ENCODE peak calls at places on chromosomes 4 and X, in eight cellular contexts. Y, I, K, X, R, P, V and S are unnamed samples.

GRCh38 chr4:173448103-173448502 is 49.2 kb upstream of the SCRG1 start:
- DNase-seq in Y (no peak), I (peak), K (peak), X (no peak), R (no peak), P (no peak), V (peak), S (peak)

GRCh38 chr4:156575430-156576073 is 396.0 kb downstream of the PDGFC start:
- DNase-seq in Y (peak), I (peak), K (no peak), X (peak), R (no peak), P (no peak), V (no peak), S (peak)

GRCh38 chr4:151198748-151199147 is 78.2 kb upstream of the PRSS48 start:
- DNase-seq in Y (no peak), I (no peak), K (no peak), X (no peak), R (no peak), P (no peak), V (peak), S (no peak)

GRCh38 chr4:168885416-168885815 is 124.6 kb downstream of the CBR4 start:
- DNase-seq in Y (no peak), I (no peak), K (no peak), X (no peak), R (no peak), P (no peak), V (peak), S (no peak)

GRCh38 chr4:125784741-125785140 is 470.0 kb downstream of the FAT4 start:
- DNase-seq in Y (no peak), I (no peak), K (no peak), X (no peak), R (no peak), P (no peak), V (no peak), S (no peak)

GRCh38 chrX:45851434-45851991 is 650.8 kb upstream of the DIPK2B start:
- DNase-seq in Y (peak), I (peak), K (no peak), X (peak), R (peak), P (no peak), V (peak), S (no peak)

GRCh38 chr4:21205821-21206531 is 505.7 kb downstream of the PACRGL start:
- DNase-seq in Y (no peak), I (no peak), K (no peak), X (no peak), R (no peak), P (no peak), V (no peak), S (no peak)

GRCh38 chr4:183770900-183771299 is 111.8 kb downstream of the TRAPPC11 start:
- DNase-seq in Y (no peak), I (no peak), K (no peak), X (no peak), R (no peak), P (no peak), V (no peak), S (no peak)

GRCh38 chrX:153339662-153340061 is 5.7 kb downstream of the ZNF275 start:
- DNase-seq in Y (no peak), I (no peak), K (no peak), X (no peak), R (no peak), P (no peak), V (no peak), S (no peak)

GRCh38 chr4:53967971-53968370 is 96.4 kb downstream of the CHIC2 start:
- DNase-seq in Y (peak), I (no peak), K (no peak), X (no peak), R (no peak), P (no peak), V (no peak), S (no peak)

GRCh38 chrX:13658602-13659001 is 5.7 kb downstream of the TCEANC start:
- DNase-seq in Y (peak), I (peak), K (no peak), X (peak), R (no peak), P (peak), V (peak), S (no peak)

GRCh38 chrX:153780678-153781427 is at the start of gene SRPK3:
- DNase-seq in Y (no peak), I (peak), K (no peak), X (peak), R (peak), P (no peak), V (no peak), S (no peak)

GRCh38 chrX:51641421-51642021 is 22.8 kb upstream of the CENPVL3 start:
- DNase-seq in Y (peak), I (peak), K (peak), X (peak), R (no peak), P (peak), V (peak), S (peak)

GRCh38 chr4:14924945-14925344 is 77.3 kb upstream of the CPEB2 start:
- DNase-seq in Y (peak), I (no peak), K (no peak), X (no peak), R (no peak), P (no peak), V (no peak), S (no peak)

GRCh38 chrX:23870041-23870440 is 37.7 kb downstream of the APOO start:
- DNase-seq in Y (no peak), I (no peak), K (no peak), X (no peak), R (no peak), P (no peak), V (no peak), S (no peak)

GRCh38 chr4:79626102-79626501 is 218.1 kb upstream of the GK2 start:
- DNase-seq in Y (no peak), I (no peak), K (no peak), X (no peak), R (no peak), P (no peak), V (no peak), S (no peak)

GRCh38 chr4:40963912-40964478 is 214.2 kb downstream of the NSUN7 start:
- DNase-seq in Y (peak), I (peak), K (no peak), X (no peak), R (no peak), P (no peak), V (peak), S (peak)

GRCh38 chr4:90495936-90496335 is 368.7 kb downstream of the CCSER1 start:
- DNase-seq in Y (no peak), I (no peak), K (no peak), X (no peak), R (no peak), P (no peak), V (no peak), S (no peak)

GRCh38 chr4:151204925-151205524 is 71.9 kb upstream of the PRSS48 start:
- DNase-seq in Y (no peak), I (no peak), K (no peak), X (no peak), R (no peak), P (no peak), V (peak), S (no peak)

GRCh38 chr4:174266416-174266815 is 17.1 kb downstream of the FBXO8 start:
- DNase-seq in Y (no peak), I (no peak), K (no peak), X (no peak), R (no peak), P (no peak), V (no peak), S (no peak)

GRCh38 chr4:73606465-73606974 is 13.7 kb downstream of the RASSF6 start:
- DNase-seq in Y (peak), I (no peak), K (no peak), X (no peak), R (no peak), P (peak), V (no peak), S (no peak)

GRCh38 chr4:14552119-14552518 is 450.2 kb upstream of the CPEB2 start:
- DNase-seq in Y (no peak), I (no peak), K (no peak), X (no peak), R (no peak), P (no peak), V (no peak), S (no peak)

GRCh38 chrX:42536286-42536685 is 241.7 kb downstream of the PPP1R2C start:
- DNase-seq in Y (no peak), I (no peak), K (no peak), X (no peak), R (no peak), P (no peak), V (no peak), S (no peak)

GRCh38 chr4:74665346-74665745 is 129.0 kb downstream of the BTC start:
- DNase-seq in Y (peak), I (no peak), K (no peak), X (no peak), R (no peak), P (no peak), V (no peak), S (no peak)

GRCh38 chr4:118947095-118947494 is 58.4 kb downstream of the SYNPO2 start:
- DNase-seq in Y (no peak), I (no peak), K (no peak), X (peak), R (no peak), P (no peak), V (no peak), S (no peak)

GRCh38 chrX:49727847-49728246 is 32.1 kb upstream of the PAGE1 start:
- DNase-seq in Y (no peak), I (no peak), K (no peak), X (no peak), R (no peak), P (no peak), V (no peak), S (no peak)

GRCh38 chr4:180455226-180455625 is 1788.0 kb upstream of the TENM3 start:
- DNase-seq in Y (peak), I (no peak), K (no peak), X (no peak), R (no peak), P (no peak), V (no peak), S (no peak)

GRCh38 chrX:101950581-101950980 is 18.8 kb upstream of the ZMAT1 start:
- DNase-seq in Y (no peak), I (no peak), K (no peak), X (no peak), R (no peak), P (no peak), V (no peak), S (no peak)

GRCh38 chr4:180153587-180153986 is 2089.6 kb upstream of the TENM3 start:
- DNase-seq in Y (no peak), I (no peak), K (no peak), X (no peak), R (no peak), P (no peak), V (no peak), S (no peak)

GRCh38 chrX:129637217-129638109 is 17.3 kb downstream of the APLN start:
- DNase-seq in Y (peak), I (peak), K (peak), X (peak), R (peak), P (peak), V (peak), S (no peak)

GRCh38 chr4:138851626-138852443 is 163.7 kb upstream of the NOCT start:
- DNase-seq in Y (peak), I (peak), K (no peak), X (no peak), R (no peak), P (no peak), V (peak), S (peak)

GRCh38 chrX:39645059-39645895 is 452.5 kb downstream of the BCOR start:
- DNase-seq in Y (peak), I (peak), K (peak), X (peak), R (peak), P (no peak), V (peak), S (peak)

GRCh38 chr4:184401397-184402171 is 72.8 kb downstream of the IRF2 start:
- DNase-seq in Y (no peak), I (peak), K (no peak), X (no peak), R (no peak), P (no peak), V (no peak), S (peak)

GRCh38 chrX:79140731-79141130 is 3.8 kb upstream of the GPR174 start:
- DNase-seq in Y (no peak), I (no peak), K (no peak), X (no peak), R (no peak), P (no peak), V (no peak), S (no peak)

GRCh38 chr4:18202510-18202909 is 181.0 kb upstream of the LCORL start:
- DNase-seq in Y (no peak), I (no peak), K (no peak), X (no peak), R (no peak), P (no peak), V (no peak), S (no peak)

GRCh38 chr4:1570291-1571164 is 113.6 kb downstream of the FAM53A start:
- DNase-seq in Y (no peak), I (no peak), K (no peak), X (no peak), R (peak), P (no peak), V (no peak), S (no peak)

GRCh38 chr4:153763404-153763803 is 3.6 kb upstream of the RNF175 start:
- DNase-seq in Y (no peak), I (no peak), K (no peak), X (peak), R (no peak), P (peak), V (no peak), S (no peak)

GRCh38 chr4:75325316-75325715 is 188.9 kb downstream of the RCHY1 start:
- DNase-seq in Y (no peak), I (no peak), K (no peak), X (no peak), R (no peak), P (no peak), V (no peak), S (no peak)

DNA sequence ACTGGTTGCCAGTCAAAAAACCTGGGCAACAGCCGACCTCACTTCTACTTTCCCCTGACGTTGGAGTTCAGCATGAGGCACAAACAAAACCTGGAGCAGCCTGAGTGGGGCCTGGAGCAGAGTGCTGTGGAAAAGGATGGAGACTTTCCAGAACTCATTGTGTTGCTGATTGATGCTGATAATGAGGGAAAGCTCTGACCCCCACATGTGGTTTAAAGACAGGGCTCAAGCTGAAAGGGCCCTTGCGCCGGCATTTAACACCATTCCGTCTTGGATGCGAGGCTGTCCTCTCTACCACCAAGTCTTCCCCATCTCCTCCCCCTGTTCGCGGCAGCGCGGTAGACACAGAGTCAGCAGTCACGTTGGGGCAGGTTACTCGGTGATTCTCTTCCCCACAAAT is 630 bp downstream of the CCDC158 start:
- DNase-seq in Y (no peak), I (no peak), K (no peak), X (no peak), R (no peak), P (no peak), V (no peak), S (no peak)
- H3K4me3 ChIP-seq in Y (no peak), I (no peak), K (no peak), X (no peak), R (peak), P (no peak), V (peak), S (peak)

DNA sequence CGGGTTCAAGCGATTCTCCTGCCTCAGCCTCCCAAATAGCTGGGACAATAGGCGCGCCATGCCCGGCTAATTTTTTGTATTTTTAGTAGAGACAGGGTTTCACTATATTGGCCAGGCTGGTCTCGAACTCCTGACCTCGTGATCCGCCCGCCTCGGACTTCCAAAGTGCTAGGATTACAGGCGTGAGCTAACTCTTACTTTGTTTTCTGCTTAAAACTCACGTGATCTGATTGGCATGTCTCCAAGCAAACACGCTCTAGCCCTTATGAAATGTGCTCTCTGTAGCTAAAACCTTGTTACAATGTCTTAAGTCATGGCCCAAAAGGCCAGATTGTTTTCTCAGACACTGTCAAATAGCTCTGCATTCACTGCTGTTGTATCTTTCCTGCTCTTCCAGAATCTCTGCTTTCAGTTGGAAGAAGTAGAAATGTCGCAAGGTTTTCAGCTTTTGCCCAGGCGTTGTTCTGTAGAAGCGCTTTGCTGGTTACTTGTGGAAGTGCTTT is 39.7 kb upstream of the OGT start:
- DNase-seq in Y (no peak), I (no peak), K (no peak), X (peak), R (peak), P (no peak), V (peak), S (no peak)
- H3K4me3 ChIP-seq in Y (no peak), I (no peak), K (no peak), X (no peak), R (peak), P (no peak), V (no peak), S (no peak)

GRCh38 chr4:82415922-82416365 is 14.3 kb downstream of the HNRNPDL start:
- DNase-seq in Y (no peak), I (no peak), K (no peak), X (no peak), R (no peak), P (no peak), V (peak), S (no peak)
- H3K4me3 ChIP-seq in Y (no peak), I (no peak), K (no peak), X (no peak), R (no peak), P (no peak), V (peak), S (no peak)

DNA sequence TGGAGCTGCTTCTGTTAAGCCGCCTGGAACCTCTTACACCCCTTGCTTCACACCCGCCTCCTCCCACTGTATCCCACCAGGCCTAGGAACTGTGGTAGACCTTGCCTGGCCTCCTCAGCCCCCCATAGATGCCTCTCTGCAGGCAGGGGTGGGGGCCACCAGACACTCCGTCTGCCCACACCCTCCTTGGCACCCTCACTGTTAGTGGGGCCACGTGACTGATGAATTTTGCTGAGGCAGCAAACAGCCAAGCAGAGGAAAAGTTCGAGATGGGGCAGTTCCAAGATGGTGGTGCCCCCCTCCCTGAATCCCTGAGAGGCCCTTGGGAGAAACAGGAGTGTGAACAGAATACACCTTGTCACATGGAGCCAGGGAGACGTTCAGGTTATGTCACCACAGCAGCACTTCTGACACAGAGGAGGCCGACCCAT is 41.2 kb upstream of the C4orf50 start:
- DNase-seq in Y (no peak), I (no peak), K (no peak), X (no peak), R (no peak), P (no peak), V (no peak), S (no peak)
- H3K4me3 ChIP-seq in Y (no peak), I (no peak), K (no peak), X (no peak), R (no peak), P (no peak), V (no peak), S (no peak)

GRCh38 chr4:7747062-7747385 is 192.6 kb downstream of the AFAP1 start:
- DNase-seq in Y (no peak), I (no peak), K (no peak), X (no peak), R (no peak), P (no peak), V (no peak), S (no peak)
- H3K4me3 ChIP-seq in Y (no peak), I (no peak), K (no peak), X (no peak), R (no peak), P (no peak), V (no peak), S (no peak)

DNA sequence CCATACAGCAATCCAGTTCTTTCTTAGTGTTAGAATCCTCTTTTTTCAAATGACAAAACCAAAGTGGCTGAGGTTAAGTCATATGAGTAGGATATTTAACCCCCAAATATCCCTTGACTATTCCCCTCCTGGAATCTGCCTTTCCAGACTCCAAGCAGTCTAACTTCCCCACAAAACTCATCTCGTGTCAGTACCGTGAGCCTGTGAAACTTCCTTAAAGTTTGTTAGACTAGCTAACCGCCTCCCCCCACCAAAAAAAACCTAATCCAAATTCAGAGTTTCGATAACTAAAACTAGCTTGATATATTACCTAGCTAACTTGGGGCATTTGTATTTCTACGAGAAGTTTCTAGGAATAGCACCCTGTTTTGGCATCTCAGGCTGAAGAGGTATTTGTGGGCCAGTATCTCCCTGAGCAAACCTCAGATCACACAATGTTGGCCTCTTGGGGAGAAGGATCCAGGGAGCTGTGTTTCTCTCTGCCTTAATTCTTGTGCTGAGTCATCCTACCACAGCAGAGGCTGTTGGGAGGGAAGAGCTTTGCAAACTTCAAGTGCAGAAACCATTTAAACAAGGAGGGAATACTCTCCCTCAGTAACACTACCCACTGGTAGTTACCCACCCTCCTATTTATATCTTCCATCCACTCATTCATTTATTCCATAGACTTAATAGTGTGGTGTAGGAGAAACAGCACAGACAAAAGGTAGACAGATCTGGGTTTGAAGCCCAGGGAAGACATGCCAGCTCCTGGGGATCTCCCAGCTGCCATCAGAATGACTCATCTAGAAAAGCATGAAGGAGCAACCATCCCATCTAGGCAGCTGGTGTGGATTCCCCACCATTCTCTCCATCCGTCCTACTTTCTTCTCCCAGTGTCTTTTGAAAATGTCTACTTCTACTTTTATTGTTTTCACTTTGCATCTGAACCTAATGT is 39.3 kb upstream of the TXK start:
- DNase-seq in Y (peak), I (peak), K (peak), X (peak), R (no peak), P (no peak), V (peak), S (peak)
- H3K4me3 ChIP-seq in Y (no peak), I (no peak), K (no peak), X (no peak), R (no peak), P (no peak), V (no peak), S (no peak)